ENCODE peak calls at places on chromosomes 4 and X, in seven cellular contexts. O is astrocyte; X is lower lobe of right lung; C is upper lobe of left lung; Y is suprapubic skin; S is pancreas; N is CD4-positive, CD25-positive, alpha-beta regulatory T cell. P is an unnamed sample. For H3K4me1 and H3K27me3, the result is how much of the 10 kb centered on the place peaks cover.

GRCh38 chrX:43808231-43808630 is 74.0 kb downstream of the MAOB start:
- DNase-seq in O (no peak), X (no peak), C (no peak), Y (no peak), S (no peak), N (no peak), P (no peak)

GRCh38 chrX:151713859-151714258 is 2.0 kb upstream of the FATE1 start:
- DNase-seq in O (no peak), X (no peak), C (no peak), Y (peak), S (no peak), N (no peak), P (peak)

GRCh38 chr4:80387390-80388283 is 52.1 kb downstream of the CFAP299 start:
- DNase-seq in O (no peak), X (no peak), C (no peak), Y (no peak), S (no peak), N (no peak), P (no peak)

GRCh38 chr4:74671074-74671698 is 123.1 kb downstream of the BTC start:
- DNase-seq in O (peak), X (no peak), C (peak), Y (no peak), S (peak), N (peak), P (peak)

GRCh38 chr4:41258783-41259182 is 2.1 kb downstream of the UCHL1 start:
- DNase-seq in O (peak), X (no peak), C (no peak), Y (no peak), S (no peak), N (no peak), P (peak)

GRCh38 chr4:183905593-183906485 is 732 bp downstream of the STOX2 start:
- DNase-seq in O (peak), X (peak), C (peak), Y (no peak), S (peak), N (no peak), P (peak)

GRCh38 chr4:117137143-117137542 is 51.8 kb upstream of the TRAM1L1 start:
- DNase-seq in O (peak), X (no peak), C (no peak), Y (no peak), S (no peak), N (no peak), P (peak)

GRCh38 chr4:166816901-166817300 is 417.4 kb downstream of the SPOCK3 start:
- DNase-seq in O (peak), X (no peak), C (no peak), Y (no peak), S (peak), N (no peak), P (peak)

GRCh38 chr4:11914406-11914805 is 485.7 kb upstream of the HS3ST1 start:
- DNase-seq in O (no peak), X (no peak), C (no peak), Y (no peak), S (no peak), N (no peak), P (no peak)

GRCh38 chr4:169398294-169398693 is 127.5 kb upstream of the SH3RF1 start:
- DNase-seq in O (peak), X (no peak), C (no peak), Y (no peak), S (no peak), N (no peak), P (peak)

GRCh38 chr4:82138376-82138775 is 235.4 kb downstream of the HNRNPD start:
- DNase-seq in O (no peak), X (no peak), C (no peak), Y (no peak), S (no peak), N (no peak), P (no peak)

GRCh38 chr4:26273308-26273980 is 47.4 kb upstream of the RBPJ start:
- DNase-seq in O (no peak), X (peak), C (peak), Y (no peak), S (no peak), N (no peak), P (no peak)

GRCh38 chrX:7972586-7972985 is 45.4 kb upstream of the PNPLA4 start:
- DNase-seq in O (no peak), X (no peak), C (no peak), Y (no peak), S (no peak), N (no peak), P (no peak)

GRCh38 chr4:176320976-176321361 is 1.2 kb downstream of the SPCS3 start:
- DNase-seq in O (no peak), X (no peak), C (no peak), Y (no peak), S (no peak), N (no peak), P (peak)

GRCh38 chr4:168651864-168652263 is 155.0 kb downstream of the PALLD start:
- DNase-seq in O (no peak), X (no peak), C (no peak), Y (no peak), S (no peak), N (no peak), P (no peak)

GRCh38 chr4:183638436-183638835 is 20.5 kb downstream of the RWDD4 start:
- DNase-seq in O (peak), X (no peak), C (no peak), Y (no peak), S (no peak), N (no peak), P (peak)

GRCh38 chr4:153480704-153481103 is 14.5 kb downstream of the TMEM131L start:
- DNase-seq in O (no peak), X (no peak), C (no peak), Y (no peak), S (no peak), N (no peak), P (no peak)

GRCh38 chr4:16627999-16628398 is 270.4 kb downstream of the LDB2 start:
- DNase-seq in O (peak), X (no peak), C (no peak), Y (no peak), S (no peak), N (no peak), P (peak)

GRCh38 chrX:320126-320783 is 1.7 kb upstream of the GTPBP6 start:
- DNase-seq in O (no peak), X (peak), C (peak), Y (peak), S (no peak), N (no peak), P (peak)

GRCh38 chrX:97806238-97806637 is 922.5 kb downstream of the RPA4 start:
- DNase-seq in O (peak), X (no peak), C (no peak), Y (no peak), S (no peak), N (no peak), P (no peak)

GRCh38 chr4:24584175-24584850 is at the start of gene DHX15:
- DNase-seq in O (peak), X (peak), C (peak), Y (peak), S (peak), N (peak), P (peak)

GRCh38 chrX:39639871-39640270 is 457.9 kb downstream of the BCOR start:
- DNase-seq in O (no peak), X (no peak), C (no peak), Y (no peak), S (no peak), N (no peak), P (no peak)

GRCh38 chrX:136195247-136195646 is 47.9 kb downstream of the FHL1 start:
- DNase-seq in O (no peak), X (no peak), C (no peak), Y (no peak), S (no peak), N (no peak), P (no peak)

GRCh38 chr4:54192811-54193210 is 36.3 kb upstream of the PDGFRA start:
- DNase-seq in O (no peak), X (peak), C (no peak), Y (no peak), S (no peak), N (no peak), P (no peak)

GRCh38 chrX:24426340-24426913 is 38.7 kb upstream of the PDK3 start:
- DNase-seq in O (no peak), X (no peak), C (no peak), Y (no peak), S (no peak), N (peak), P (peak)

GRCh38 chr4:48254381-48255072 is 15.1 kb downstream of the TEC start:
- DNase-seq in O (peak), X (no peak), C (peak), Y (no peak), S (peak), N (no peak), P (peak)

GRCh38 chr4:3767569-3768288 is 1.5 kb downstream of the ADRA2C start:
- DNase-seq in O (no peak), X (no peak), C (no peak), Y (no peak), S (no peak), N (no peak), P (no peak)

GRCh38 chrX:151177141-151178027 is 1.0 kb downstream of the GPR50 start:
- DNase-seq in O (no peak), X (no peak), C (no peak), Y (no peak), S (no peak), N (no peak), P (no peak)

GRCh38 chr4:40455340-40455902 is 120.3 kb downstream of the CHRNA9 start:
- DNase-seq in O (no peak), X (peak), C (peak), Y (no peak), S (peak), N (no peak), P (no peak)

GRCh38 chrX:2536974-2537373 is 36.2 kb upstream of the DHRSX start:
- DNase-seq in O (no peak), X (no peak), C (no peak), Y (no peak), S (no peak), N (no peak), P (no peak)

GRCh38 chr4:46506876-46507275 is 116.9 kb upstream of the GABRA2 start:
- DNase-seq in O (peak), X (no peak), C (no peak), Y (no peak), S (no peak), N (no peak), P (no peak)

GRCh38 chrX:72498782-72499181 is 73.9 kb downstream of the HDAC8 start:
- DNase-seq in O (no peak), X (no peak), C (no peak), Y (no peak), S (no peak), N (no peak), P (no peak)

GRCh38 chrX:109879991-109880390 is 122.9 kb upstream of the TMEM164 start:
- DNase-seq in O (no peak), X (no peak), C (no peak), Y (no peak), S (no peak), N (no peak), P (no peak)

GRCh38 chrX:115579786-115580294 is 18.9 kb downstream of the PLS3 start:
- DNase-seq in O (no peak), X (no peak), C (no peak), Y (no peak), S (no peak), N (no peak), P (no peak)

GRCh38 chrX:23292979-23293651 is 41.5 kb upstream of the PTCHD1 start:
- DNase-seq in O (peak), X (no peak), C (no peak), Y (no peak), S (no peak), N (no peak), P (no peak)

GRCh38 chr4:173418636-173419035 is 19.7 kb upstream of the SCRG1 start:
- DNase-seq in O (no peak), X (no peak), C (peak), Y (no peak), S (no peak), N (no peak), P (no peak)
- H3K4me1 ChIP-seq in O (under half), X (under half), C (under half), Y (under half), S (under half), N (under half), P (under half)

GRCh38 chrX:78960888-78961287 is 15.7 kb downstream of the P2RY10 start:
- DNase-seq in O (no peak), X (no peak), C (no peak), Y (no peak), S (no peak), N (no peak), P (no peak)
- H3K27me3 ChIP-seq in O (under half), X (under half), C (under half), Y (under half), S (under half), N (under half), P (under half)

DNA sequence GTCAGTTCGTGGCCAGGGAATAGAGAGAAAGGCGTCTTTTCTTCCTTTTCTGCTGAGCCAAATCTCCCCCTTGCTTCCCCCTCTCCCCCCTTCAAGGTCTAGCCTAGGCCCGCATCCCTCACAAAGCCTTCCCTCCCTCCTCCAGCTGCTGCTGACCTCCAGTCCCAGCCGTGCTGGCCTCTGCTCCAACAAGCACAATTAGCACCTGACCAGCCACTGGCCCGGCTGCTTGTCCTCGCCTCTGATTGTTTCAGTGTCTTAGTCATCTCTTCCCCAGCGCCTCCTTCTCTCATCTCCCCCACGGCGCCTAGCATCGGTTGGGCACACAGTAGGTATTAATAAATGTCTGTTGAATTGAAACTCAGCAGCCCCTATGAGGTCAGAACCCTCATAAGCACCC is 4.2 kb downstream of the ELF4 start:
- DNase-seq in O (no peak), X (no peak), C (no peak), Y (no peak), S (no peak), N (no peak), P (no peak)
- H3K4me1 ChIP-seq in O (under half), X (under half), C (under half), Y (under half), S (under half), N (under half), P (under half)

DNA sequence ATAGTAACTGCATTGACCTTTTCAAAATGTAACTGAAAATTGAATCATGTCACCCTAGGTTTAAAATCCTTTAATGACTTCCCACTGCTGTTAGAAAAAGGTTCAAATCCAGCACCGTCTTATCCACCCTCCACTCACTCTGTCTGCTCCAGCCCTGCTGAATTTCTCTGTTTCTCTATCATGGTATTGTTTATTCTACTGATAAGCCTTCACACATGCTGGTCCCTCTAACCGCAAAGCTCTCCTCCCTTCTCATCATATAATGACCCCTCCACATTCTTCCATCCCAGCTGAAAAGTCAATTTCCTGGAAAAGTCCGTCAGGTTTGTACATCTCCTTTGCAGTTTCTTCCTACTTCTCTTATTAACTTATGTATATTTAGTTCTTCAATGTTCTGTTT is 389.2 kb upstream of the F9 start:
- DNase-seq in O (no peak), X (no peak), C (no peak), Y (no peak), S (no peak), N (no peak), P (no peak)
- H3K27me3 ChIP-seq in O (under half), X (under half), C (under half), Y (under half), S (under half), N (under half), P (under half)

GRCh38 chr4:98641906-98642668 is 16.3 kb downstream of the TSPAN5 start:
- DNase-seq in O (no peak), X (no peak), C (no peak), Y (no peak), S (no peak), N (no peak), P (no peak)

GRCh38 chr4:98645527-98645926 is 12.9 kb downstream of the TSPAN5 start:
- DNase-seq in O (no peak), X (no peak), C (no peak), Y (no peak), S (no peak), N (no peak), P (no peak)

GRCh38 chr4:98641393-98641792 is 17.0 kb downstream of the TSPAN5 start:
- DNase-seq in O (no peak), X (no peak), C (no peak), Y (no peak), S (no peak), N (no peak), P (no peak)

GRCh38 chr4:98642991-98643426 is 15.4 kb downstream of the TSPAN5 start:
- DNase-seq in O (peak), X (no peak), C (no peak), Y (no peak), S (no peak), N (no peak), P (peak)

DNA sequence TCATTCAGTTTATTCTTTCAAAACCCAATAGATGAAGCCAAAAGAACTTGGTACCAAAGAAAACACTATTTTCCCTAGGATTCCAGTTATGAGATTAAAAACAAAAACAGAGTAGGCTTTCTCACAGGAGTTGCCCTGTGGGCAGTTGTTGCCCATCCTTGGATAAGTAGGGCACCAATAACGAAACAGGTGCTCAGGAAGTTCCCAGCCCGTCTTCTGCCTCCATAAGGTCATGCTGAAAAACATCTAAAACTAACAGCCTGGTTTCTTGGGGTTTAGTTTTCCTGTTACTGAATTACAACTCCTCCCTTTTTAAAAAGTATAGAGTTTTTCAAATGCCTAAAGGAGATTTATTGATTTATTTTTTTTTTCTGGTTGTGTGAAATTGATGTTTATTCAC is 14.7 kb downstream of the TSPAN5 start:
- DNase-seq in O (no peak), X (no peak), C (no peak), Y (no peak), S (no peak), N (no peak), P (no peak)
- H3K4me1 ChIP-seq in O (under half), X (under half), C (under half), Y (under half), S (under half), N (under half), P (under half)

DNA sequence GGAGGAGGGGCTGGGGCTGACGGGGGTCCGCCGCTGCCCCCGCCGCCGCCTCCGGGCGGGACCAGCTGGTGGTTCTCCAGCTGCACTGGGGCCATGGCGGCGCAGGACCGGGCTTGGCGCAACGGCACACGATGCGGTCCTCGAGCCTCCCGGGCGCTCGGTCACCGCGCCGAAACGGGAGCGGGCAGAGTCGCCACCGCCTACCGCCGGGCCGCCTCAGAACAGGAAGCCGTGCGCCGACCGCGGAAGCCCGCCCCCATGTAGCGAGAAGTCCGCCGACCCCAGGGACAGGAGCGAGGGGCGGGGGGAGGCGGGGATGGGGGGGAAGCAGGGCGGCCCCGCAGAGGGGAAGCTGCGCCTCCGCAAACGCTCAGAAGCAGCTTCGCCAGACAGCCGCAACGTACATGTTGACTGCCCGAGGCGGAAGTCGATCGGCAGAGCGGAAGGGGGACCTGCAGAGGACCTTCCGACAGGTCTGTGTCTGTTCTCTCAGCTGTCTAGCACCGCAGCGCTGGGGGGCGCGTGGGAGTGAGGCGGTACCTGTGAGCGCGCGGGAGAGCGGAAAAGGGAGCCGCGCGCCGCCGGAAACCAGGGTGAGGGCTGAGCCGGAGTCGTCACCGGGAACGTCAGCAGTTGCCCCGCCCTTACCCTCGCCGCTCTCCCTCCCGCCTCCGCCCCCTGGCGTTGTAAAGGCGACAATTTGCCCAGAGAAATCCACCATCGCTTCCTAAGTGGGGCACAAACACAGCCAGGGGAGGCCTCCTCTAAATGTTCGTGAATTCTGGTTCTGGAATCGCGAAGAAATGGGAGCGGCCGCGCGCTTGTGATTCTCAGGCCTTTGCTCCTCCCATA is at the start of gene MED14:
- DNase-seq in O (peak), X (peak), C (peak), Y (peak), S (peak), N (peak), P (peak)
- H3K27me3 ChIP-seq in O (under half), X (under half), C (under half), Y (under half), S (under half), N (under half), P (under half)

GRCh38 chr4:76197001-76197743 is 16.5 kb downstream of the SCARB2 start:
- DNase-seq in O (peak), X (no peak), C (no peak), Y (no peak), S (no peak), N (no peak), P (peak)

GRCh38 chr4:76195326-76195725 is 18.3 kb downstream of the SCARB2 start:
- DNase-seq in O (peak), X (no peak), C (no peak), Y (no peak), S (no peak), N (no peak), P (no peak)

GRCh38 chr4:76199664-76200211 is 13.9 kb downstream of the SCARB2 start:
- DNase-seq in O (peak), X (no peak), C (no peak), Y (no peak), S (peak), N (no peak), P (no peak)

GRCh38 chr4:76198411-76199237 is 15.0 kb downstream of the SCARB2 start:
- DNase-seq in O (peak), X (peak), C (peak), Y (no peak), S (peak), N (no peak), P (peak)

DNA sequence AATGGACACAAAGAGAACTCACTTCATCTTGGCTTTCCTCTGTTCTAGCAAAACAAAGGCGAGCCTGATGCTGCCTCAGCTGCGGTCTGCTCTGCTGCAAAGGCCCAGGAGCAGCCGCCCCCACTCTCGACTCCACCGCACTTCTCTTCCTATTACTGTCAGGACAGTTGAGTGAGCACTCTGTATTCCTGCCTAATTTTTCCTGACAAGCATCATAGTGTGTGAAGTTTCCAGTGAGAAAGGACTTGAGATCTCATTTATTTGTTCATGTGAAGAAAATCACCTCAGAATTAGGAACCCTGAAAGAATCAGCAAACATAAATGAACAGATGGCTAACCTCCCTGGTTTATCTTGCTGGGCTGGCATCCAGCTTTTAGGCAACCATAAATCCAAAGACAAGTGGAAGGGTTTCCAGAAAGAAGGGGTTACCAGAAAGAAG is 15.6 kb downstream of the SCARB2 start:
- DNase-seq in O (peak), X (peak), C (peak), Y (no peak), S (peak), N (no peak), P (peak)
- H3K4me1 ChIP-seq in O (half or more), X (half or more), C (half or more), Y (half or more), S (half or more), N (under half), P (half or more)